ENCODE peak calls at places on chromosomes 4 and X, in four cellular contexts. One of them, this sample, is unnamed.

GRCh38 chr4:34105311-34105710 is 2139.0 kb downstream of the ARAP2 start:
- DNase-seq in fibroblast of pulmonary artery: peak
- DNase-seq in AG09319: no peak
- DNase-seq in BE2C: no peak
- DNase-seq in this sample: no peak

GRCh38 chrX:39772057-39772832 is 325.5 kb downstream of the BCOR start:
- DNase-seq in fibroblast of pulmonary artery: no peak
- DNase-seq in AG09319: no peak
- DNase-seq in BE2C: no peak
- DNase-seq in this sample: peak

GRCh38 chrX:861335-861890 is 230.8 kb downstream of the SHOX start:
- DNase-seq in fibroblast of pulmonary artery: no peak
- DNase-seq in AG09319: no peak
- DNase-seq in BE2C: no peak
- DNase-seq in this sample: no peak

GRCh38 chr4:169398294-169398693 is 127.5 kb upstream of the SH3RF1 start:
- DNase-seq in fibroblast of pulmonary artery: peak
- DNase-seq in AG09319: no peak
- DNase-seq in BE2C: no peak
- DNase-seq in this sample: no peak

GRCh38 chr4:114180481-114180880 is 201.0 kb upstream of the ARSJ start:
- DNase-seq in fibroblast of pulmonary artery: peak
- DNase-seq in AG09319: peak
- DNase-seq in BE2C: peak
- DNase-seq in this sample: no peak

GRCh38 chr4:137414802-137415201 is 117.5 kb downstream of the PCDH18 start:
- DNase-seq in fibroblast of pulmonary artery: no peak
- DNase-seq in AG09319: no peak
- DNase-seq in BE2C: no peak
- DNase-seq in this sample: no peak

GRCh38 chr4:98341309-98341708 is 80.1 kb downstream of the RAP1GDS1 start:
- DNase-seq in fibroblast of pulmonary artery: peak
- DNase-seq in AG09319: peak
- DNase-seq in BE2C: peak
- DNase-seq in this sample: no peak

GRCh38 chr4:187613089-187613839 is 382.3 kb upstream of the ZFP42 start:
- DNase-seq in fibroblast of pulmonary artery: no peak
- DNase-seq in AG09319: no peak
- DNase-seq in BE2C: no peak
- DNase-seq in this sample: no peak

GRCh38 chr4:48017108-48017527 is 546 bp downstream of the NIPAL1 start:
- DNase-seq in fibroblast of pulmonary artery: peak
- DNase-seq in AG09319: no peak
- DNase-seq in BE2C: peak
- DNase-seq in this sample: peak

GRCh38 chr4:119087656-119088055 is 48.0 kb upstream of the MYOZ2 start:
- DNase-seq in fibroblast of pulmonary artery: no peak
- DNase-seq in AG09319: no peak
- DNase-seq in BE2C: peak
- DNase-seq in this sample: no peak

GRCh38 chr4:4417886-4418285 is 31.0 kb downstream of the NSG1 start:
- DNase-seq in fibroblast of pulmonary artery: no peak
- DNase-seq in AG09319: no peak
- DNase-seq in BE2C: no peak
- DNase-seq in this sample: no peak

GRCh38 chr4:154634058-154634457 is 21.6 kb upstream of the FGG start:
- DNase-seq in fibroblast of pulmonary artery: no peak
- DNase-seq in AG09319: no peak
- DNase-seq in BE2C: no peak
- DNase-seq in this sample: no peak

GRCh38 chrX:127879585-127879984 is 172.6 kb downstream of the ACTRT1 start:
- DNase-seq in fibroblast of pulmonary artery: peak
- DNase-seq in AG09319: no peak
- DNase-seq in BE2C: no peak
- DNase-seq in this sample: no peak

GRCh38 chrX:41026326-41027136 is 58.7 kb upstream of the USP9X start:
- DNase-seq in fibroblast of pulmonary artery: no peak
- DNase-seq in AG09319: no peak
- DNase-seq in BE2C: no peak
- DNase-seq in this sample: no peak

GRCh38 chr4:69025191-69025998 is 70.9 kb upstream of the UGT2B7 start:
- DNase-seq in fibroblast of pulmonary artery: peak
- DNase-seq in AG09319: no peak
- DNase-seq in BE2C: no peak
- DNase-seq in this sample: no peak

GRCh38 chrX:153321381-153322105 is at the start of gene PNMA6F:
- DNase-seq in fibroblast of pulmonary artery: no peak
- DNase-seq in AG09319: no peak
- DNase-seq in BE2C: no peak
- DNase-seq in this sample: no peak

GRCh38 chr4:3571921-3572320 is 39.7 kb upstream of the LRPAP1 start:
- DNase-seq in fibroblast of pulmonary artery: no peak
- DNase-seq in AG09319: no peak
- DNase-seq in BE2C: no peak
- DNase-seq in this sample: no peak

DNA sequence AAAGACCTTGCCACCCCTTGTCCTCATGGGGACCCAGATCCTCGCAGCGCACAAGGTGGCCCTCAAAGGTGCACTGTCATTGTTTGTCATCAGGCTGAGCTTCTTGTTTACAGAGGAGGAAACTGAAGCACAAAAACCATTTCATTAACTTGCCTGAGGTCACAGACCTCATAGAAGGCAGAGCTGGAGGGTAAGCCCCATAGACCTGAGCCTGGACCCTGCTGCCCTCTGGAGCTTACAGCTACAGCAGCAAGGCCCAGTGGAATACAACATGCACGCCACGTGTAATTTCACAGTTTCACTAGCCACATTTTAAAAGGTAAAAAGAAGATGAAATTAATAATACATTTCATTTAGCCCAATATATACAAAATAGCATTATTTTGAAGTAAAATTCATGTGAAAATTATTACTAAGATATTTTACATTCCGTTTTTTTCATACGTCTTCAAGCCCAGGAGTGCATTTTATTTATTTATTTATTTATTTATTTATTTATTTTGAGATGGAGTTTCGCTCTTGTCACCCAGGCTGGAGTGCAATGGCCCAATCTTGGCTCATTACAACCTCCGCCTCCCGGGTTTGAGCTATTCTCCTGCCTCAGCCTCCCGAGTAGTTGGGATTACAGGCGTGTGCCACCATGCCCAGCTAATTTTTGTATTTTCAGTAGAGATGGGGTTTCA is 8.8 kb downstream of the JAKMIP1 start:
- DNase-seq in fibroblast of pulmonary artery: no peak
- DNase-seq in AG09319: no peak
- DNase-seq in BE2C: no peak
- DNase-seq in this sample: no peak
- TF ChIP-seq CTCF in fibroblast of pulmonary artery: no peak
- TF ChIP-seq CTCF in AG09319: no peak
- TF ChIP-seq CTCF in BE2C: peak
- TF ChIP-seq CTCF in this sample: no peak

DNA sequence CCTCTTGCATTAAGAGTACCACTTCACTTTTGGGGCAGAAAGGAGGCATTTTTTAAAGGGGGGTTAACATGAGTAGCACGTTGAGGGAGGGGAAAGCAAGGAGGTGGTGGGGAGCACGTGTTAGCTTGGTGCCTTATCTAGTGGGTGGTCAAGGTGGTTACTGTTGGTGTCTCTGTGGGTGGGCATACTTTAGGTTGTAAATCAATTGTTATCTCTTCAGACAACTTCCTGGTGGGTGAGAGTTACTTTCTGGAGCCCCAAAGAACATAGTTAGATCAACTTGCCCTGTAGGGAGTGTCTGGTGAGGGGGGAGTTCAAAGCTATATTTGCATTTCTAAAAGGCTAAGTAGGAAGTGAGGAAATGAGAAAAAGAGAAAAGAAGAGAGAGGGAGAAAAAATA is 297.7 kb upstream of the CLNK start:
- DNase-seq in fibroblast of pulmonary artery: no peak
- DNase-seq in AG09319: no peak
- DNase-seq in BE2C: no peak
- DNase-seq in this sample: no peak
- TF ChIP-seq CTCF in fibroblast of pulmonary artery: no peak
- TF ChIP-seq CTCF in AG09319: no peak
- TF ChIP-seq CTCF in BE2C: no peak
- TF ChIP-seq CTCF in this sample: no peak

GRCh38 chr4:121324331-121324730 is 56.5 kb downstream of the QRFPR start:
- DNase-seq in fibroblast of pulmonary artery: no peak
- DNase-seq in AG09319: no peak
- DNase-seq in BE2C: no peak
- DNase-seq in this sample: no peak
- TF ChIP-seq CTCF in fibroblast of pulmonary artery: no peak
- TF ChIP-seq CTCF in AG09319: no peak
- TF ChIP-seq CTCF in BE2C: no peak
- TF ChIP-seq CTCF in this sample: no peak

GRCh38 chr4:39467470-39467869 is 8.6 kb downstream of the LIAS start:
- DNase-seq in fibroblast of pulmonary artery: no peak
- DNase-seq in AG09319: no peak
- DNase-seq in BE2C: no peak
- DNase-seq in this sample: no peak

GRCh38 chr4:39466747-39467146 is 7.9 kb downstream of the LIAS start:
- DNase-seq in fibroblast of pulmonary artery: no peak
- DNase-seq in AG09319: no peak
- DNase-seq in BE2C: no peak
- DNase-seq in this sample: no peak

GRCh38 chr4:39472396-39472795 is 13.5 kb downstream of the LIAS start:
- DNase-seq in fibroblast of pulmonary artery: peak
- DNase-seq in AG09319: no peak
- DNase-seq in BE2C: no peak
- DNase-seq in this sample: no peak

GRCh38 chr4:39469429-39470077 is 10.7 kb downstream of the LIAS start:
- DNase-seq in fibroblast of pulmonary artery: peak
- DNase-seq in AG09319: peak
- DNase-seq in BE2C: peak
- DNase-seq in this sample: peak

DNA sequence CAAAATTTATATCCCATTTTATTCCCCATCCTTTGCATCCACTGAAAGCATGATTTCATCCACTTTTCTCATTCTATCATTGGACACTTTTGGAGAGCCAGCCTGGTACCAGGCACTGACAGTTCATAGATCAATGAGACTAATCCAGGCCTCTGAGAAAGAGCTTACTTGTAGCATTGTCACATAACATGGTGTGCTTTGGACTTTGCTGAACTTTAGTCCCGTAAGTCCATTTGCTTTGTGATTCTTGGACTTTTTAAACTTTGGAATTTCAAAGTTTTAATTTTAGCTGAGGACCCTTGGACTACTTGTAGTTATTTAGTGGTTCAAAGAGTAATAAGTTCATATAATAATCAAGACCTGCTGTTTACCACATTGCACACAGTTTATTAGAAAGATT is 11.5 kb downstream of the LIAS start:
- DNase-seq in fibroblast of pulmonary artery: no peak
- DNase-seq in AG09319: no peak
- DNase-seq in BE2C: no peak
- DNase-seq in this sample: no peak
- TF ChIP-seq CTCF in fibroblast of pulmonary artery: no peak
- TF ChIP-seq CTCF in AG09319: no peak
- TF ChIP-seq CTCF in BE2C: no peak
- TF ChIP-seq CTCF in this sample: no peak

GRCh38 chr4:115852767-115853091 is 739.3 kb upstream of the NDST4 start:
- DNase-seq in fibroblast of pulmonary artery: no peak
- DNase-seq in AG09319: no peak
- DNase-seq in BE2C: no peak
- DNase-seq in this sample: no peak

GRCh38 chr4:115850799-115851509 is 737.5 kb upstream of the NDST4 start:
- DNase-seq in fibroblast of pulmonary artery: no peak
- DNase-seq in AG09319: no peak
- DNase-seq in BE2C: no peak
- DNase-seq in this sample: peak

GRCh38 chr4:115851918-115852766 is 738.7 kb upstream of the NDST4 start:
- DNase-seq in fibroblast of pulmonary artery: peak
- DNase-seq in AG09319: no peak
- DNase-seq in BE2C: peak
- DNase-seq in this sample: peak
- TF ChIP-seq CTCF in fibroblast of pulmonary artery: peak
- TF ChIP-seq CTCF in AG09319: no peak
- TF ChIP-seq CTCF in BE2C: peak
- TF ChIP-seq CTCF in this sample: peak

GRCh38 chr4:84470204-84470785 is 28.8 kb downstream of the NKX6-1 start:
- DNase-seq in fibroblast of pulmonary artery: no peak
- DNase-seq in AG09319: no peak
- DNase-seq in BE2C: no peak
- DNase-seq in this sample: no peak
- TF ChIP-seq CTCF in fibroblast of pulmonary artery: peak
- TF ChIP-seq CTCF in AG09319: peak
- TF ChIP-seq CTCF in BE2C: peak
- TF ChIP-seq CTCF in this sample: no peak

DNA sequence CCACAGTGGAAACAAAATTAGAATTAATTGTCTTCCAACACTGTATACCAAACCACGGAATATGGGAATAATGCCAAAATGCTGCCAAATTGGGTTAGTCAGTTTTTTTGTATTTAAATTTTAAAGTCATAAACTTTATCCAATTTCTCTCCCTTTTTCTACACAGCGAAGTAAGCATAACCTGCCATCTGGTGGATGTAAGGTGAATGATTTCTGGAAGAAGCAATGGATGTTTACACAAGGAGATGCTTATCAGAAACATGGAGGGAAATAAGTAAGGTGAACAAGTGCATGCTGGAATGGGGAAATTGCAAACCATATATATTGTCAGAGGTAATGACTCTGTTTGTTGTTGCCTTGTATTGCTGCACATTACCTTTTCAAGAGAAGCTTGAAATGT is 691.9 kb downstream of the TECRL start:
- DNase-seq in fibroblast of pulmonary artery: peak
- DNase-seq in AG09319: no peak
- DNase-seq in BE2C: no peak
- DNase-seq in this sample: no peak
- TF ChIP-seq CTCF in fibroblast of pulmonary artery: peak
- TF ChIP-seq CTCF in AG09319: no peak
- TF ChIP-seq CTCF in BE2C: peak
- TF ChIP-seq CTCF in this sample: no peak

DNA sequence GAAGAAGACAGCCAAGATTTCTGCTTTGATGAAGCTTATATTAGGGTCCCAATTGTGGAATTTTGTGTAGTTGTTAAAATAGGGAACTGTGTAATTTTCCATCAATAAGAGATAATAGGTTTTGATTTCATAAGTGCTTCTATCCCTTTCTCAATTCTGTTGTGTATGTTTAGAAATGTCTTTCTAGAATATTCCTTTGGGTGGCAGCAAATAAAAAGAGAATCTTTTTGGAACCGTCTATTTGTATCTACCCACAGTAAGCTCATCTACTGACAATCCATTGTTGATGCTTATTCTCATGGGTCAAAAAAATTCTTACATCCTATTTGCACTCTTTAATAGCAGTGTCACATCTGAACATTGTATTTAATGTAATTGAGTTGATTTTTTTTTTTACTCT is 61.7 kb downstream of the TMA16 start:
- DNase-seq in fibroblast of pulmonary artery: no peak
- DNase-seq in AG09319: no peak
- DNase-seq in BE2C: no peak
- DNase-seq in this sample: peak
- TF ChIP-seq CTCF in fibroblast of pulmonary artery: no peak
- TF ChIP-seq CTCF in AG09319: no peak
- TF ChIP-seq CTCF in BE2C: no peak
- TF ChIP-seq CTCF in this sample: peak